ENCODE peak calls at places on chromosomes 4 and X, in six cellular contexts. K, R, F, L, M and U are unnamed samples.
A peak's percentile ranks its signal among the peaks of the same experiment; 100 is the strongest.

GRCh38 chr4:169337510-169337909 is 66.8 kb upstream of the SH3RF1 start:
- DNase-seq in K (no peak), R (peak; percentile 99), F (no peak), L (no peak), M (no peak), U (peak; percentile 81)

GRCh38 chr4:74292111-74292870 is 16.0 kb upstream of the EPGN start:
- DNase-seq in K (no peak), R (peak; percentile 11), F (no peak), L (no peak), M (no peak), U (peak; percentile 49)

GRCh38 chrX:40176256-40176978 is 78.7 kb upstream of the BCOR start:
- DNase-seq in K (peak; percentile 71), R (no peak), F (peak; percentile 90), L (no peak), M (no peak), U (no peak)

GRCh38 chrX:8914636-8915035 is 113.5 kb upstream of the FAM9A start:
- DNase-seq in K (no peak), R (no peak), F (no peak), L (no peak), M (no peak), U (no peak)

GRCh38 chrX:129545408-129545807 is 5.3 kb downstream of the OCRL start:
- DNase-seq in K (no peak), R (no peak), F (no peak), L (no peak), M (no peak), U (no peak)

GRCh38 chr4:3342182-3342854 is 49.5 kb downstream of the RGS12 start:
- DNase-seq in K (no peak), R (peak; percentile 73), F (no peak), L (no peak), M (no peak), U (no peak)

GRCh38 chr4:141238196-141238595 is 17.5 kb downstream of the ZNF330 start:
- DNase-seq in K (no peak), R (peak; percentile 21), F (no peak), L (no peak), M (no peak), U (no peak)

GRCh38 chr4:140281828-140282227 is 91.6 kb upstream of the SCOC start:
- DNase-seq in K (no peak), R (no peak), F (no peak), L (no peak), M (no peak), U (peak; percentile 20)

GRCh38 chr4:43843501-43843900 is 605.1 kb downstream of the KCTD8 start:
- DNase-seq in K (no peak), R (peak; percentile 48), F (no peak), L (no peak), M (no peak), U (no peak)

GRCh38 chr4:169014581-169014980 is 4.5 kb upstream of the CBR4 start:
- DNase-seq in K (no peak), R (no peak), F (no peak), L (no peak), M (no peak), U (peak; percentile 61)

GRCh38 chrX:37879692-37880091 is 32.3 kb upstream of the DYNLT3 start:
- DNase-seq in K (no peak), R (no peak), F (no peak), L (no peak), M (no peak), U (peak; percentile 3)

GRCh38 chrX:47815901-47816845 is 20.5 kb upstream of the ZNF81 start:
- DNase-seq in K (peak; percentile 64), R (no peak), F (no peak), L (no peak), M (no peak), U (peak; percentile 40)

GRCh38 chrX:56995271-56995994 is at the start of gene SPIN3:
- DNase-seq in K (peak; percentile 90), R (peak; percentile 61), F (peak; percentile 91), L (peak; percentile 76), M (peak; percentile 22), U (peak; percentile 63)

GRCh38 chr4:82706349-82707000 is 92.1 kb downstream of the SCD5 start:
- DNase-seq in K (no peak), R (peak; percentile 36), F (no peak), L (no peak), M (no peak), U (peak; percentile 67)

GRCh38 chr4:184356366-184356765 is 118.0 kb downstream of the IRF2 start:
- DNase-seq in K (no peak), R (no peak), F (no peak), L (no peak), M (no peak), U (peak; percentile 49)

GRCh38 chr4:184355857-184356256 is 118.5 kb downstream of the IRF2 start:
- DNase-seq in K (no peak), R (no peak), F (no peak), L (no peak), M (no peak), U (no peak)

GRCh38 chr4:184357164-184357563 is 117.2 kb downstream of the IRF2 start:
- DNase-seq in K (no peak), R (no peak), F (no peak), L (no peak), M (no peak), U (no peak)

GRCh38 chr4:184352891-184353290 is 121.5 kb downstream of the IRF2 start:
- DNase-seq in K (no peak), R (no peak), F (no peak), L (no peak), M (no peak), U (no peak)

GRCh38 chr4:184355111-184355604 is 119.2 kb downstream of the IRF2 start:
- DNase-seq in K (peak; percentile 47), R (peak; percentile 81), F (no peak), L (no peak), M (peak; percentile 21), U (peak; percentile 75)
- H3K27ac ChIP-seq in K (peak overlapping the region; percentile 51), R (peak overlapping the region; percentile 13), F (no peak overlapping the region), L (peak overlapping the region; percentile 84), M (no peak overlapping the region), U (no peak overlapping the region)

GRCh38 chr4:99637174-99637573 is 20.5 kb downstream of the C4orf54 start:
- DNase-seq in K (no peak), R (no peak), F (no peak), L (no peak), M (no peak), U (no peak)
- H3K27ac ChIP-seq in K (no peak overlapping the region), R (no peak overlapping the region), F (no peak overlapping the region), L (no peak overlapping the region), M (no peak overlapping the region), U (no peak overlapping the region)

DNA sequence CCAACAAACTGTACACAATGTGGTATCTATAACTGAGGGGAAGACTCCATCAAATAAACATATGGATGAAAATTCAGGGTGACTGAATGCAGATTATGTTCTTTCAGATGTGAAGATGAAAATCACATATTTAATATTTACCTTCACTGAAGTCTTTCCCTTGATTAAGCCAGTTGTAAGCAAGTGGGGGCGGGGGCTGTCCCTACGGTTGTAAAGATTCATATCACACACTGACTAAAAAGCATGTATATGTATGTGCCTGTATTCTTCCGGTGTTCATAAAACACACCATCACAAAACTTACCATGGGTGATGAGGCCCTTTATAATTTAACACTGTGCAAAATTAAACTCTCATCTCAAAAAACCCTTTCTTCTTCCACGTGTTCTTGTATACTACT is 1.3 kb downstream of the TAB3 start:
- DNase-seq in K (no peak), R (no peak), F (no peak), L (no peak), M (no peak), U (no peak)
- H3K27ac ChIP-seq in K (no peak overlapping the region), R (no peak overlapping the region), F (no peak overlapping the region), L (no peak overlapping the region), M (no peak overlapping the region), U (peak overlapping the region; percentile 50)

GRCh38 chrX:71995122-71995521 is 84.5 kb downstream of the NHSL2 start:
- DNase-seq in K (no peak), R (no peak), F (no peak), L (no peak), M (no peak), U (no peak)

GRCh38 chrX:71997320-71997719 is 86.7 kb downstream of the NHSL2 start:
- DNase-seq in K (no peak), R (no peak), F (no peak), L (no peak), M (no peak), U (no peak)

GRCh38 chrX:71994601-71995000 is 84.0 kb downstream of the NHSL2 start:
- DNase-seq in K (no peak), R (no peak), F (no peak), L (no peak), M (no peak), U (peak; percentile 11)

GRCh38 chrX:71996826-71997225 is 86.2 kb downstream of the NHSL2 start:
- DNase-seq in K (no peak), R (no peak), F (no peak), L (peak; percentile 73), M (no peak), U (no peak)

DNA sequence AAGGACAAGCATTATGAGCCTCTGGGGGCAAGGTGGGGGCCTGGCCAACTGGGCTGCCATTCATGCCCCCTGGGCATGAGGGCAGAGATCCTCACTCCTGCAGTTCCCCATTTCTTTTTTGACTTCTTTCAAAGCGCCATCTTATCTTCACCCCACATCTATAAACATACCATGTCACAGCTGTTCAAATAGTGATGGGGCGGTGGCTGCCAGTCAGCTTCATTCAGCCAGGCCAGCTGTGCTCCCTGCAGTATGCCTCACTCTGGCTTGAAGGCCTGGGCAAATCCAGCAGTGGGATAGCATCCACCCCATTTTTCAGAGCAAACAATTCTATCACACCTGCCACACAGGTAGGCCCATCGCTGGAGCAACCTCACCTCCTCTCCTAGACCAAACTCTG is 85.5 kb downstream of the NHSL2 start:
- DNase-seq in K (no peak), R (no peak), F (no peak), L (no peak), M (no peak), U (no peak)
- H3K27ac ChIP-seq in K (no peak overlapping the region), R (no peak overlapping the region), F (no peak overlapping the region), L (peak overlapping the region; percentile 30), M (no peak overlapping the region), U (no peak overlapping the region)

DNA sequence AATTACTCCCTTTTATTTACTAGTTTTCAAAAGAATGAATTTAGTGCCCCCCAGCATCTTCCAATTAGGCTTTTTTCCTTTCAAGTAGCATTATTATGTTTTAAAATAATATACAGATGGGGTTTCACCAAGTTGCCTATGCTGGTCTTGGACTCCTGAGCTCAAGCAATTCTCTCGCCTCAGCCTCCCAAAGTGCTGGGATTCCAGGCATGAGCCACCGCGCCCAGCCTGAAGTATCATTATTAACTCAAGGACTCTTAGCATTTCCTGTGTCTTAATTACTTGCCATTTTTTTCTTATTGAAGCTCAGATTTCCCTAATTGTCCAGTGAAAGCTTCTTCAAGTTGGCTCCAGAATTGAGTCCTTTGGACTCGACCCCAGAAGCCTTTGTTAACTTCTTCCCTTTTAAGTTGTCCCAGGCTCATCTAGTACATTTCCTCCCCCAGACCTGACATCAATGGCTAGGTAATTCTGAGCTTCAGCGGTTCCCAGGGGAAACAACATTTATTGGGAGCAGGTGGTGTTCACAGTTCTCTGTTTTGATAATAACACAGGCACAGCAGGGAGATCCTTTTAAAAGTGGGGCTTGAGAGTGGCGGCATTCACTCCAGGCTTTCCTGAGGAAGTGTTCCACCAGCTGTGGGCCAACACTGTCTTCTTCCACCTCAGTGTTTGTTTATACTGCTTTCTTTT is 10.0 kb downstream of the SAT1 start:
- DNase-seq in K (no peak), R (no peak), F (no peak), L (no peak), M (no peak), U (no peak)
- H3K27ac ChIP-seq in K (no peak overlapping the region), R (no peak overlapping the region), F (no peak overlapping the region), L (no peak overlapping the region), M (no peak overlapping the region), U (no peak overlapping the region)